ENCODE peak calls at places on chromosomes 7 and 10, in ten cellular contexts. One of them, this sample, is unnamed.

GRCh38 chr10:49649936-49650723 is 29.3 kb upstream of the C10orf53 start:
- DNase-seq in BJ: no peak
- DNase-seq in T-helper 2 cell: no peak
- DNase-seq in small intestine: no peak
- DNase-seq in WTC11: no peak
- DNase-seq in caudate nucleus: no peak
- DNase-seq in GM04503: no peak
- DNase-seq in NCI-H774: no peak
- DNase-seq in mammary epithelial cell: no peak
- DNase-seq in pons: no peak
- DNase-seq in this sample: no peak

GRCh38 chr7:288671-289101 is 1.3 kb upstream of the FOXL3 start:
- DNase-seq in BJ: no peak
- DNase-seq in T-helper 2 cell: no peak
- DNase-seq in small intestine: no peak
- DNase-seq in WTC11: no peak
- DNase-seq in caudate nucleus: no peak
- DNase-seq in GM04503: no peak
- DNase-seq in NCI-H774: no peak
- DNase-seq in mammary epithelial cell: no peak
- DNase-seq in pons: no peak
- DNase-seq in this sample: no peak

GRCh38 chr10:87657370-87657769 is 2.3 kb upstream of the PAPSS2 start:
- DNase-seq in BJ: no peak
- DNase-seq in T-helper 2 cell: no peak
- DNase-seq in small intestine: no peak
- DNase-seq in WTC11: no peak
- DNase-seq in caudate nucleus: no peak
- DNase-seq in GM04503: no peak
- DNase-seq in NCI-H774: no peak
- DNase-seq in mammary epithelial cell: no peak
- DNase-seq in pons: peak
- DNase-seq in this sample: no peak

GRCh38 chr7:39621261-39621660 is 2.1 kb upstream of the RALA start:
- DNase-seq in BJ: peak
- DNase-seq in T-helper 2 cell: no peak
- DNase-seq in small intestine: no peak
- DNase-seq in WTC11: no peak
- DNase-seq in caudate nucleus: no peak
- DNase-seq in GM04503: peak
- DNase-seq in NCI-H774: no peak
- DNase-seq in mammary epithelial cell: peak
- DNase-seq in pons: no peak
- DNase-seq in this sample: no peak

GRCh38 chr10:132162021-132162531 is 24.7 kb upstream of the DPYSL4 start:
- DNase-seq in BJ: no peak
- DNase-seq in T-helper 2 cell: no peak
- DNase-seq in small intestine: no peak
- DNase-seq in WTC11: no peak
- DNase-seq in caudate nucleus: no peak
- DNase-seq in GM04503: no peak
- DNase-seq in NCI-H774: no peak
- DNase-seq in mammary epithelial cell: no peak
- DNase-seq in pons: no peak
- DNase-seq in this sample: no peak

GRCh38 chr10:63603709-63604445 is 82.7 kb downstream of the REEP3 start:
- DNase-seq in BJ: no peak
- DNase-seq in T-helper 2 cell: no peak
- DNase-seq in small intestine: peak
- DNase-seq in WTC11: no peak
- DNase-seq in caudate nucleus: no peak
- DNase-seq in GM04503: no peak
- DNase-seq in NCI-H774: no peak
- DNase-seq in mammary epithelial cell: no peak
- DNase-seq in pons: no peak
- DNase-seq in this sample: no peak

GRCh38 chr10:31304261-31304970 is 14.6 kb upstream of the ZEB1 start:
- DNase-seq in BJ: no peak
- DNase-seq in T-helper 2 cell: no peak
- DNase-seq in small intestine: no peak
- DNase-seq in WTC11: no peak
- DNase-seq in caudate nucleus: no peak
- DNase-seq in GM04503: no peak
- DNase-seq in NCI-H774: no peak
- DNase-seq in mammary epithelial cell: no peak
- DNase-seq in pons: no peak
- DNase-seq in this sample: no peak

GRCh38 chr7:66630529-66630928 is 1.8 kb downstream of the KCTD7 start:
- DNase-seq in BJ: no peak
- DNase-seq in T-helper 2 cell: no peak
- DNase-seq in small intestine: no peak
- DNase-seq in WTC11: no peak
- DNase-seq in caudate nucleus: no peak
- DNase-seq in GM04503: no peak
- DNase-seq in NCI-H774: no peak
- DNase-seq in mammary epithelial cell: no peak
- DNase-seq in pons: no peak
- DNase-seq in this sample: no peak

GRCh38 chr10:79268100-79268670 is 79.1 kb upstream of the PPIF start:
- DNase-seq in BJ: no peak
- DNase-seq in T-helper 2 cell: no peak
- DNase-seq in small intestine: no peak
- DNase-seq in WTC11: no peak
- DNase-seq in caudate nucleus: no peak
- DNase-seq in GM04503: peak
- DNase-seq in NCI-H774: no peak
- DNase-seq in mammary epithelial cell: peak
- DNase-seq in pons: no peak
- DNase-seq in this sample: no peak

GRCh38 chr7:24108906-24109376 is 175.0 kb upstream of the NPY start:
- DNase-seq in BJ: no peak
- DNase-seq in T-helper 2 cell: no peak
- DNase-seq in small intestine: no peak
- DNase-seq in WTC11: no peak
- DNase-seq in caudate nucleus: no peak
- DNase-seq in GM04503: no peak
- DNase-seq in NCI-H774: no peak
- DNase-seq in mammary epithelial cell: no peak
- DNase-seq in pons: no peak
- DNase-seq in this sample: no peak

GRCh38 chr10:7417103-7417623 is 6.3 kb upstream of the SFMBT2 start:
- DNase-seq in BJ: no peak
- DNase-seq in T-helper 2 cell: no peak
- DNase-seq in small intestine: peak
- DNase-seq in WTC11: no peak
- DNase-seq in caudate nucleus: no peak
- DNase-seq in GM04503: no peak
- DNase-seq in NCI-H774: no peak
- DNase-seq in mammary epithelial cell: no peak
- DNase-seq in pons: peak
- DNase-seq in this sample: no peak

GRCh38 chr7:142516038-142516501 is 233.2 kb upstream of the PRSS1 start:
- DNase-seq in BJ: no peak
- DNase-seq in T-helper 2 cell: no peak
- DNase-seq in small intestine: peak
- DNase-seq in WTC11: peak
- DNase-seq in caudate nucleus: peak
- DNase-seq in GM04503: no peak
- DNase-seq in NCI-H774: no peak
- DNase-seq in mammary epithelial cell: peak
- DNase-seq in pons: peak
- DNase-seq in this sample: no peak